ENCODE peak calls at places on chromosomes 4 and X, in four cellular contexts. One of them, this sample, is unnamed.

GRCh38 chr4:78654809-78655208 is 103.2 kb downstream of the ANXA3 start:
- DNase-seq in cardiac muscle cell: no peak
- DNase-seq in BJ: no peak
- DNase-seq in fibroblast of the aortic adventitia: peak
- DNase-seq in this sample: no peak

GRCh38 chr4:71231073-71231752 is 107.6 kb upstream of the SLC4A4 start:
- DNase-seq in cardiac muscle cell: peak
- DNase-seq in BJ: no peak
- DNase-seq in fibroblast of the aortic adventitia: peak
- DNase-seq in this sample: no peak

GRCh38 chrX:72046447-72046846 is 85.3 kb downstream of the RTL5 start:
- DNase-seq in cardiac muscle cell: no peak
- DNase-seq in BJ: no peak
- DNase-seq in fibroblast of the aortic adventitia: no peak
- DNase-seq in this sample: no peak

GRCh38 chr4:6768539-6768905 is 14.0 kb upstream of the KIAA0232 start:
- DNase-seq in cardiac muscle cell: no peak
- DNase-seq in BJ: no peak
- DNase-seq in fibroblast of the aortic adventitia: peak
- DNase-seq in this sample: no peak

GRCh38 chr4:107278791-107279481 is 242.8 kb upstream of the DKK2 start:
- DNase-seq in cardiac muscle cell: no peak
- DNase-seq in BJ: no peak
- DNase-seq in fibroblast of the aortic adventitia: peak
- DNase-seq in this sample: no peak

GRCh38 chr4:23033796-23034195 is 341.1 kb downstream of the GBA3 start:
- DNase-seq in cardiac muscle cell: peak
- DNase-seq in BJ: peak
- DNase-seq in fibroblast of the aortic adventitia: peak
- DNase-seq in this sample: no peak

GRCh38 chr4:149997881-149998421 is 80.3 kb upstream of the DCLK2 start:
- DNase-seq in cardiac muscle cell: no peak
- DNase-seq in BJ: no peak
- DNase-seq in fibroblast of the aortic adventitia: no peak
- DNase-seq in this sample: no peak

GRCh38 chr4:75745192-75745591 is 20.8 kb downstream of the USO1 start:
- DNase-seq in cardiac muscle cell: peak
- DNase-seq in BJ: no peak
- DNase-seq in fibroblast of the aortic adventitia: peak
- DNase-seq in this sample: no peak

GRCh38 chr4:168737441-168738176 is 240.8 kb downstream of the PALLD start:
- DNase-seq in cardiac muscle cell: no peak
- DNase-seq in BJ: peak
- DNase-seq in fibroblast of the aortic adventitia: peak
- DNase-seq in this sample: no peak

GRCh38 chr4:74327751-74328150 is 19.5 kb downstream of the EPGN start:
- DNase-seq in cardiac muscle cell: no peak
- DNase-seq in BJ: no peak
- DNase-seq in fibroblast of the aortic adventitia: no peak
- DNase-seq in this sample: no peak

GRCh38 chr4:121278811-121279368 is 101.9 kb downstream of the QRFPR start:
- DNase-seq in cardiac muscle cell: no peak
- DNase-seq in BJ: peak
- DNase-seq in fibroblast of the aortic adventitia: peak
- DNase-seq in this sample: peak

GRCh38 chrX:40152706-40153334 is 55.1 kb upstream of the BCOR start:
- DNase-seq in cardiac muscle cell: no peak
- DNase-seq in BJ: no peak
- DNase-seq in fibroblast of the aortic adventitia: no peak
- DNase-seq in this sample: no peak

GRCh38 chrX:69130448-69130847 is 34.8 kb downstream of the PJA1 start:
- DNase-seq in cardiac muscle cell: no peak
- DNase-seq in BJ: no peak
- DNase-seq in fibroblast of the aortic adventitia: no peak
- DNase-seq in this sample: no peak

GRCh38 chr4:1806596-1807257 is 13.6 kb downstream of the FGFR3 start:
- DNase-seq in cardiac muscle cell: no peak
- DNase-seq in BJ: no peak
- DNase-seq in fibroblast of the aortic adventitia: no peak
- DNase-seq in this sample: no peak

GRCh38 chr4:159209249-159209648 is 106.4 kb downstream of the RAPGEF2 start:
- DNase-seq in cardiac muscle cell: no peak
- DNase-seq in BJ: no peak
- DNase-seq in fibroblast of the aortic adventitia: no peak
- DNase-seq in this sample: no peak

GRCh38 chrX:101164766-101165590 is 54.6 kb upstream of the DRP2 start:
- DNase-seq in cardiac muscle cell: no peak
- DNase-seq in BJ: no peak
- DNase-seq in fibroblast of the aortic adventitia: peak
- DNase-seq in this sample: no peak

GRCh38 chr4:1410491-1411325 is 4.5 kb upstream of the NKX1-1 start:
- DNase-seq in cardiac muscle cell: peak
- DNase-seq in BJ: no peak
- DNase-seq in fibroblast of the aortic adventitia: peak
- DNase-seq in this sample: no peak

GRCh38 chrX:151722241-151722846 is 6.5 kb downstream of the FATE1 start:
- DNase-seq in cardiac muscle cell: peak
- DNase-seq in BJ: no peak
- DNase-seq in fibroblast of the aortic adventitia: peak
- DNase-seq in this sample: peak

GRCh38 chr4:39036172-39036571 is 4.0 kb upstream of the TMEM156 start:
- DNase-seq in cardiac muscle cell: no peak
- DNase-seq in BJ: no peak
- DNase-seq in fibroblast of the aortic adventitia: no peak
- DNase-seq in this sample: no peak

GRCh38 chr4:69831646-69832325 is 28.2 kb downstream of the SULT1E1 start:
- DNase-seq in cardiac muscle cell: no peak
- DNase-seq in BJ: no peak
- DNase-seq in fibroblast of the aortic adventitia: no peak
- DNase-seq in this sample: peak

GRCh38 chrX:44874481-44875184 is 1.6 kb downstream of the KDM6A start:
- DNase-seq in cardiac muscle cell: peak
- DNase-seq in BJ: no peak
- DNase-seq in fibroblast of the aortic adventitia: peak
- DNase-seq in this sample: no peak

GRCh38 chr4:167956676-167957075 is 135.7 kb upstream of the ANXA10 start:
- DNase-seq in cardiac muscle cell: no peak
- DNase-seq in BJ: no peak
- DNase-seq in fibroblast of the aortic adventitia: peak
- DNase-seq in this sample: no peak

GRCh38 chrX:80312448-80312847 is 107.8 kb upstream of the TENT5D start:
- DNase-seq in cardiac muscle cell: no peak
- DNase-seq in BJ: no peak
- DNase-seq in fibroblast of the aortic adventitia: no peak
- DNase-seq in this sample: no peak

GRCh38 chrX:14354541-14354940 is 174.8 kb upstream of the GLRA2 start:
- DNase-seq in cardiac muscle cell: no peak
- DNase-seq in BJ: peak
- DNase-seq in fibroblast of the aortic adventitia: peak
- DNase-seq in this sample: no peak

GRCh38 chr4:14111730-14112171 is 484.2 kb upstream of the BOD1L1 start:
- DNase-seq in cardiac muscle cell: no peak
- DNase-seq in BJ: peak
- DNase-seq in fibroblast of the aortic adventitia: peak
- DNase-seq in this sample: no peak

DNA sequence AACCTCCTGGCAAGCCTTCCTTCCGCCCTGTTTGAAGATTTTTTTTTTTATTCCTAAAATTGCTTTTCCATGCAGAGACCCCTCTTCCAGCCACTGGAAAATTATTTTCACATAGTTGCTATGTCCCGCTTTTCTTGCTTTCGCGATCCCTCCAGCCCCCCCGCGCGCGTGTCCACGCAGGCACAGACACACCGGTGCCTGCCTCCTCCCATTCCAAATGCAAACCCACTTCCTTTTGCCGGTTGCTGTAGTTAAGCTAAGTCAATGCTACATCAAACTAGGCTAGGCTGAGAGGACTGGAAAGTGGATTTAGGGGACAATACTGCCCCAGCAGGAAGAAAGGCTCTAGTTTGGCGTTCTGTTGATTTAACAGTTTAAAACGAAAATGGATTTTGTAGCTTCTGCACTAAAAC is 111.0 kb downstream of the DHX15 start:
- DNase-seq in cardiac muscle cell: peak
- DNase-seq in BJ: no peak
- DNase-seq in fibroblast of the aortic adventitia: peak
- DNase-seq in this sample: no peak
- TF ChIP-seq CTCF in cardiac muscle cell: no peak
- TF ChIP-seq CTCF in BJ: no peak
- TF ChIP-seq CTCF in fibroblast of the aortic adventitia: peak
- TF ChIP-seq CTCF in this sample: no peak

DNA sequence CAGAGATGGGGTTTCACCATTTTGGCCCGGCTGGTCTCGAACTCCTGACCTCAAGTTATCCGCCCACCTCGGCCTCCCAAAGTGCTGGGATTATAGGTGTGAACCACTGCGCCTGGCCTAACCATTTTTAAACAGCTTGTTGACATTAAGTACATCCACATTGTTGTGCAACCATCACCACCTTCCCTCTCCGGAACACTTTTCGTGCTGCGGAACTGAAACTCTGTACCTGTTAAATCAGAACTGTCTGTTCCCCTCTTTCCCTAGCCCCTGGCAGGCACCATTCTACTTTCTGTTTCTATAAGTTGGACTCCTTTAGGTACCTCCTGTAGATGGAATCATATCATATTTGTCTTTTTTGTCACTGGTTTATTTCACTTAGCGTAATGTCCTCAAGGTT is 9.5 kb downstream of the FHDC1 start:
- DNase-seq in cardiac muscle cell: no peak
- DNase-seq in BJ: no peak
- DNase-seq in fibroblast of the aortic adventitia: no peak
- DNase-seq in this sample: no peak
- H3K4me3 ChIP-seq in cardiac muscle cell: no peak
- H3K4me3 ChIP-seq in BJ: no peak
- H3K4me3 ChIP-seq in fibroblast of the aortic adventitia: no peak
- H3K4me3 ChIP-seq in this sample: no peak

GRCh38 chr4:172207258-172207657 is 394.1 kb downstream of the GALNTL6 start:
- DNase-seq in cardiac muscle cell: no peak
- DNase-seq in BJ: no peak
- DNase-seq in fibroblast of the aortic adventitia: no peak
- DNase-seq in this sample: no peak

GRCh38 chr4:172202480-172203076 is 389.4 kb downstream of the GALNTL6 start:
- DNase-seq in cardiac muscle cell: peak
- DNase-seq in BJ: peak
- DNase-seq in fibroblast of the aortic adventitia: peak
- DNase-seq in this sample: no peak
- TF ChIP-seq CTCF in cardiac muscle cell: peak
- TF ChIP-seq CTCF in BJ: peak
- TF ChIP-seq CTCF in fibroblast of the aortic adventitia: peak
- TF ChIP-seq CTCF in this sample: peak

GRCh38 chrX:133444952-133445831 is 29.9 kb upstream of the GPC4 start:
- DNase-seq in cardiac muscle cell: peak
- DNase-seq in BJ: no peak
- DNase-seq in fibroblast of the aortic adventitia: no peak
- DNase-seq in this sample: peak
- H3K4me3 ChIP-seq in cardiac muscle cell: peak
- H3K4me3 ChIP-seq in BJ: no peak
- H3K4me3 ChIP-seq in fibroblast of the aortic adventitia: no peak
- H3K4me3 ChIP-seq in this sample: peak

GRCh38 chr4:145097331-145097820 is 620 bp downstream of the ANAPC10 start:
- DNase-seq in cardiac muscle cell: no peak
- DNase-seq in BJ: no peak
- DNase-seq in fibroblast of the aortic adventitia: no peak
- DNase-seq in this sample: no peak
- TF ChIP-seq CTCF in cardiac muscle cell: no peak
- TF ChIP-seq CTCF in BJ: no peak
- TF ChIP-seq CTCF in fibroblast of the aortic adventitia: no peak
- TF ChIP-seq CTCF in this sample: no peak

DNA sequence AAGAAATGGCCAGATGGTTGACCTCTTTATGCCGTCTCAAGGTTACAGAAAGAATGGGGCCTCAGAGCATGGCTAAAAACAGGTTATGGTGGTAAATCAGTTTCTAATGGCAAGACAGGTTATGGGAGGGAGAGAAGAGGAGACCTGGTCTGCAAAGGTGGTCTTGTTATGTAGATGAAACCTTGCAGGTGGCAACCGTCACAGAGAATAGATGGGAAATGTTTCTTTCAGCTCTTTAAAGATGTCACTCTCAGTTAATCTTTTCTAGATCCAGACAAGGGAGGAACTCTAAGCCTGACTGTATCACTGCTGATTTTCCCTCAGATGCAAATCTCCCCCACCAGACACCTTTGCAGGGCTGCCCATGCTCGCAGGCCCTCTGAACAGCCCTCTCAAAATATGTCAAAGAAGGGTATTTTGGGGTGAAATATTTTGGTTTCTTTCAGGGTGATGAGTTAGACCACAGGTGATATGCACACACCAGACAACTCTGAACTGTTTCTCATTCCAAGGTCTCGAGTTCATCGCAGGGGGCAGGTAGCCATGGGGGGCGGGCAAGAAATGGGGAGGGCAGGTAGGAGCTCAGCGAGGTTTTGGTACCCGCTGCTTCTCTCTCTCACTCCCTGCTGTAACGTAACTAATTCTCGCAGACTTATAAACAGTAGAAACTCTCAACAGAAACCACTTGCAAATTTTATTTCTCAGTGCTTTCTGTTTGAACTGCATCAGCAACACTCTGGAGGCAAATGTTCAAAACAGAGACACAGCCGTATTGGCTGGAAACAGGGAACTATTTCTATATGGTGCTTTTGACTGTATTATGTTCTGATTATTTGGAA is 32.4 kb downstream of the CASP3 start:
- DNase-seq in cardiac muscle cell: no peak
- DNase-seq in BJ: no peak
- DNase-seq in fibroblast of the aortic adventitia: peak
- DNase-seq in this sample: no peak
- H3K4me3 ChIP-seq in cardiac muscle cell: no peak
- H3K4me3 ChIP-seq in BJ: no peak
- H3K4me3 ChIP-seq in fibroblast of the aortic adventitia: no peak
- H3K4me3 ChIP-seq in this sample: no peak

GRCh38 chr4:24730256-24731001 is 64.9 kb upstream of the SOD3 start:
- DNase-seq in cardiac muscle cell: no peak
- DNase-seq in BJ: no peak
- DNase-seq in fibroblast of the aortic adventitia: peak
- DNase-seq in this sample: no peak

GRCh38 chr4:24731448-24731847 is 63.9 kb upstream of the SOD3 start:
- DNase-seq in cardiac muscle cell: no peak
- DNase-seq in BJ: no peak
- DNase-seq in fibroblast of the aortic adventitia: no peak
- DNase-seq in this sample: no peak

GRCh38 chr4:24741915-24742314 is 53.5 kb upstream of the SOD3 start:
- DNase-seq in cardiac muscle cell: no peak
- DNase-seq in BJ: no peak
- DNase-seq in fibroblast of the aortic adventitia: no peak
- DNase-seq in this sample: no peak

GRCh38 chr4:24734511-24734910 is 60.9 kb upstream of the SOD3 start:
- DNase-seq in cardiac muscle cell: no peak
- DNase-seq in BJ: no peak
- DNase-seq in fibroblast of the aortic adventitia: peak
- DNase-seq in this sample: no peak

GRCh38 chr4:24736066-24736465 is 59.3 kb upstream of the SOD3 start:
- DNase-seq in cardiac muscle cell: no peak
- DNase-seq in BJ: no peak
- DNase-seq in fibroblast of the aortic adventitia: no peak
- DNase-seq in this sample: no peak
- TF ChIP-seq CTCF in cardiac muscle cell: peak
- TF ChIP-seq CTCF in BJ: peak
- TF ChIP-seq CTCF in fibroblast of the aortic adventitia: peak
- TF ChIP-seq CTCF in this sample: no peak

This sample was measured in Caco-2.